ENCODE peak calls at places on chromosomes 1 and 21, in seven cellular contexts. J is NCI-H1092; L is activated CD4-positive, alpha-beta T cell treated with anti-CD3 and anti-CD28 coated beads, Interleukin-2, amount 50 U/mL, for 24 hours; H is colonic mucosa; D is SW480; N is H4; U is GM04503. Y is an unnamed sample.

GRCh38 chr1:16922885-16923431 is 1.2 kb downstream of the CROCC start:
- DNase-seq in J (no peak), L (no peak), H (no peak), D (no peak), N (no peak), U (no peak), Y (no peak)

GRCh38 chr1:230972855-230973271 is 5.8 kb downstream of the TTC13 start:
- DNase-seq in J (no peak), L (peak; percentile 32), H (peak; percentile 43), D (peak; percentile 20), N (no peak), U (no peak), Y (no peak)

GRCh38 chr1:11498956-11499824 is 20.2 kb downstream of the DISP3 start:
- DNase-seq in J (no peak), L (no peak), H (no peak), D (no peak), N (no peak), U (no peak), Y (no peak)

GRCh38 chr1:35558374-35559316 is 1.0 kb downstream of the NCDN start:
- DNase-seq in J (no peak), L (no peak), H (no peak), D (no peak), N (no peak), U (no peak), Y (no peak)

GRCh38 chr21:43333301-43334062 is 93.4 kb downstream of the SIK1 start:
- DNase-seq in J (peak; percentile 38), L (no peak), H (no peak), D (peak; percentile 71), N (peak; percentile 71), U (peak; percentile 89), Y (peak; percentile 84)

GRCh38 chr1:240169188-240169587 is 77.5 kb downstream of the FMN2 start:
- DNase-seq in J (no peak), L (no peak), H (no peak), D (peak; percentile 9), N (no peak), U (no peak), Y (no peak)

GRCh38 chr1:25033828-25034451 is 103.9 kb upstream of the RUNX3 start:
- DNase-seq in J (no peak), L (no peak), H (peak; percentile 40), D (no peak), N (no peak), U (no peak), Y (no peak)

GRCh38 chr1:94795321-94795899 is 24.7 kb upstream of the SLC44A3 start:
- DNase-seq in J (no peak), L (no peak), H (no peak), D (no peak), N (no peak), U (no peak), Y (no peak)

GRCh38 chr1:98130406-98130805 is 209.6 kb upstream of the DPYD start:
- DNase-seq in J (no peak), L (no peak), H (no peak), D (no peak), N (no peak), U (no peak), Y (no peak)

GRCh38 chr1:15053091-15053657 is 100.4 kb upstream of the TMEM51 start:
- DNase-seq in J (no peak), L (no peak), H (no peak), D (no peak), N (no peak), U (no peak), Y (no peak)

GRCh38 chr1:95916616-95917015 is 682.6 kb downstream of the RWDD3 start:
- DNase-seq in J (no peak), L (no peak), H (no peak), D (no peak), N (no peak), U (no peak), Y (no peak)

GRCh38 chr1:152855661-152856060 is 4.1 kb upstream of the LCE7A start:
- DNase-seq in J (no peak), L (no peak), H (no peak), D (no peak), N (no peak), U (peak; percentile 18), Y (no peak)

GRCh38 chr1:167627865-167628641 is 2.0 kb upstream of the RCSD1 start:
- DNase-seq in J (no peak), L (peak; percentile 67), H (no peak), D (peak; percentile 85), N (peak; percentile 42), U (no peak), Y (no peak)

GRCh38 chr1:233055879-233056641 is 105.6 kb downstream of the NTPCR start:
- DNase-seq in J (no peak), L (no peak), H (no peak), D (no peak), N (no peak), U (no peak), Y (no peak)

GRCh38 chr1:3503525-3503886 is 49.0 kb downstream of the ARHGEF16 start:
- DNase-seq in J (no peak), L (no peak), H (no peak), D (no peak), N (no peak), U (no peak), Y (no peak)

GRCh38 chr1:60825593-60825992 is 256.8 kb upstream of the NFIA start:
- DNase-seq in J (no peak), L (no peak), H (peak; percentile 49), D (peak; percentile 85), N (peak; percentile 13), U (no peak), Y (no peak)

GRCh38 chr1:111990026-111990877 is 784 bp upstream of the KCND3 start:
- DNase-seq in J (no peak), L (no peak), H (peak; percentile 37), D (peak; percentile 6), N (no peak), U (no peak), Y (no peak)

GRCh38 chr1:234262007-234262753 is 111.1 kb upstream of the COA6 start:
- DNase-seq in J (no peak), L (no peak), H (no peak), D (no peak), N (no peak), U (no peak), Y (no peak)

GRCh38 chr1:231091853-231092301 is 51.8 kb upstream of the FAM89A start:
- DNase-seq in J (no peak), L (no peak), H (peak; percentile 53), D (peak; percentile 51), N (peak; percentile 58), U (no peak), Y (no peak)

GRCh38 chr1:193406901-193407300 is 220.5 kb upstream of the B3GALT2 start:
- DNase-seq in J (peak; percentile 44), L (peak; percentile 19), H (peak; percentile 25), D (peak; percentile 37), N (peak; percentile 65), U (peak; percentile 21), Y (peak; percentile 26)

GRCh38 chr21:42646836-42647235 is 6.6 kb upstream of the PDE9A start:
- DNase-seq in J (no peak), L (no peak), H (no peak), D (no peak), N (no peak), U (no peak), Y (no peak)

GRCh38 chr1:5001466-5001865 is 347.1 kb downstream of the AJAP1 start:
- DNase-seq in J (no peak), L (no peak), H (no peak), D (no peak), N (no peak), U (no peak), Y (no peak)

GRCh38 chr1:54241430-54241829 is 41.5 kb downstream of the MRPL37 start:
- DNase-seq in J (no peak), L (no peak), H (no peak), D (no peak), N (no peak), U (no peak), Y (no peak)

Y was measured in BJ.